ENCODE peak calls at places on chromosomes 12 and 14, in six cellular contexts. O is H54, W is NB4, V is HCT116, L is ovary, H is breast epithelium. Z is an unnamed sample.

GRCh38 chr12:92290016-92290685 is 144.5 kb upstream of the BTG1 start:
- DNase-seq in L (no peak), H (no peak), V (no peak), W (no peak), O (peak; percentile 23), Z (no peak)

GRCh38 chr12:59040043-59040442 is 119.7 kb upstream of the LRIG3 start:
- DNase-seq in V (no peak), W (no peak), O (no peak), L (no peak), H (no peak), Z (no peak)

GRCh38 chr14:21703357-21704339 is 30.0 kb upstream of the OR4E1 start:
- DNase-seq in V (no peak), O (no peak), W (peak; percentile 38), L (no peak), H (no peak), Z (no peak)

GRCh38 chr14:97328743-97329142 is 531.6 kb downstream of the VRK1 start:
- DNase-seq in H (no peak), V (no peak), L (no peak), W (no peak), O (no peak), Z (no peak)

GRCh38 chr12:47828967-47829482 is 9.3 kb upstream of the HDAC7 start:
- DNase-seq in H (peak; percentile 92), V (peak; percentile 41), L (peak; percentile 93), W (peak; percentile 50), O (peak; percentile 64), Z (peak; percentile 41)

GRCh38 chr14:64758025-64758521 is 53.8 kb downstream of the PLEKHG3 start:
- DNase-seq in H (no peak), L (peak; percentile 54), V (no peak), O (no peak), W (no peak), Z (no peak)

GRCh38 chr12:58774731-58775130 is 145.6 kb downstream of the LRIG3 start:
- DNase-seq in W (no peak), V (no peak), L (no peak), O (no peak), H (no peak), Z (no peak)

GRCh38 chr14:38948171-38948570 is 154.9 kb downstream of the SEC23A start:
- DNase-seq in O (no peak), L (no peak), H (no peak), V (no peak), W (no peak), Z (no peak)

GRCh38 chr12:75578546-75578945 is 67.1 kb upstream of the KRR1 start:
- DNase-seq in L (no peak), V (no peak), H (no peak), W (no peak), O (no peak), Z (no peak)

GRCh38 chr14:99564256-99564902 is 39.6 kb downstream of the CCDC85C start:
- DNase-seq in W (no peak), H (peak; percentile 60), V (no peak), O (no peak), L (peak; percentile 72), Z (no peak)

GRCh38 chr12:113259499-113259953 is 38.3 kb downstream of the TPCN1 start:
- DNase-seq in V (no peak), O (no peak), H (peak; percentile 75), W (peak; percentile 32), L (peak; percentile 85), Z (peak; percentile 18)

GRCh38 chr14:56357478-56357877 is 222.1 kb upstream of the TMEM260 start:
- DNase-seq in O (no peak), L (no peak), H (no peak), V (no peak), W (no peak), Z (no peak)

GRCh38 chr12:124543591-124544310 is 23.7 kb downstream of the NCOR2 start:
- DNase-seq in W (no peak), O (no peak), V (no peak), H (no peak), L (no peak), Z (no peak)

GRCh38 chr14:75978249-75978731 is 3.5 kb downstream of the TGFB3 start:
- DNase-seq in W (no peak), V (no peak), O (no peak), L (no peak), H (no peak), Z (no peak)

GRCh38 chr14:76829650-76830421 is 3.6 kb downstream of the LRRC74A start:
- DNase-seq in V (no peak), L (no peak), H (peak; percentile 88), O (no peak), W (no peak), Z (no peak)

GRCh38 chr12:85273411-85274075 is 6.5 kb upstream of the ALX1 start:
- DNase-seq in V (no peak), H (no peak), W (no peak), O (no peak), L (no peak), Z (no peak)

GRCh38 chr12:94571556-94571955 is 78.8 kb downstream of the TMCC3 start:
- DNase-seq in L (peak; percentile 63), H (no peak), W (peak; percentile 21), O (peak; percentile 43), V (peak; percentile 19), Z (no peak)

GRCh38 chr14:68616255-68616902 is 176.5 kb downstream of the ZFP36L1 start:
- DNase-seq in V (peak; percentile 37), O (no peak), L (no peak), H (no peak), W (peak; percentile 27), Z (peak; percentile 23)

GRCh38 chr12:117284160-117284559 is 77.3 kb downstream of the NOS1 start:
- DNase-seq in L (no peak), W (no peak), V (no peak), O (no peak), H (peak; percentile 31), Z (no peak)

GRCh38 chr12:4914720-4915119 is 5.0 kb downstream of the KCNA1 start:
- DNase-seq in O (no peak), W (no peak), V (no peak), H (no peak), L (no peak), Z (no peak)

GRCh38 chr14:35929171-35929570 is 103.0 kb downstream of the BRMS1L start:
- DNase-seq in V (no peak), W (no peak), O (no peak), H (no peak), L (no peak), Z (no peak)

GRCh38 chr14:85532981-85533820 is 3.3 kb downstream of the FLRT2 start:
- DNase-seq in H (peak; percentile 32), V (no peak), O (no peak), W (no peak), L (peak; percentile 84), Z (peak; percentile 9)

GRCh38 chr12:116455540-116456306 is 103.5 kb upstream of the MAP1LC3B2 start:
- DNase-seq in O (peak; percentile 53), W (peak; percentile 32), L (peak; percentile 86), H (peak; percentile 93), V (peak; percentile 85), Z (peak; percentile 49)

GRCh38 chr14:99327050-99327449 is 55.1 kb upstream of the BCL11B start:
- DNase-seq in H (peak; percentile 8), O (no peak), L (peak; percentile 1), V (no peak), W (no peak), Z (no peak)

GRCh38 chr12:6652391-6652790 is 5.2 kb upstream of the ACRBP start:
- DNase-seq in O (no peak), L (peak; percentile 16), V (no peak), W (no peak), H (no peak), Z (no peak)

GRCh38 chr14:20412876-20413784 is at the start of gene TEP1:
- DNase-seq in H (peak; percentile 85), O (peak; percentile 27), L (peak; percentile 89), W (peak; percentile 82), V (peak; percentile 58), Z (peak; percentile 60)
- TF ChIP-seq POLR2A in H (peak; percentile 53), O (peak; percentile 54), L (peak; percentile 68), W (peak; percentile 36), V (no peak), Z (peak; percentile 56)

DNA sequence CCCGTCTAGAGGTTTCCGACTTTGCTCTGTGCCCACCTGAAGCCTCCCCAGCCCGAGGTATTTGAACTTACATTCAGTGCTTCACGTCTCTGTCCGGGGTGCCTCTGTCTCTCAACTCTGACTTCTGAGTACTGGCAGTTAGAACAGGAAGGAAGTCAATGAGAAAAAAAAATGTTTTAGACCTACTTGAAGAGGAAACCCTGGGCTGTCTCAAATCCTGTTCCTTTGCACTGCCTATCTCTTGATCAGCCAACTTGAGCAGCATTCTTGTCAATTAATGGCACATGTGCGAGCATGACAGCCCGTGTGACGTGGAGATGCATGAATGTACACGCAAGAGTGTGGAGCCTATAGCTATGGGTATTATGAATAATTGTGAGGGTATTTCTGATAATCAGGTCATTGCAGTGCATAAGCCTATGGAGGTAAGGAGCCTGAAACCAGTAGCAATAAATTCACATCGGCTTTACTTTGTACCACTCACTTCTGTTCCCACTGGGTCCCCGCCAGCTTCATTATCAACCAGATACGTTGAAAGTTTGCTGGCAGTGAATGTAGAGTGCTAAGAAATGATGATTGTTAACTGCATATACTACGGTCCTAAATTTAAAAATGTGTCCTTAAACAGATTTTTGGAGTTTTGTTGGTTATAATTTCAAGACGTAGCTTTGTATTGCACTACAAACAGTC is at the start of gene ARHGDIB:
- DNase-seq in L (no peak), O (no peak), H (peak; percentile 39), W (peak; percentile 95), V (no peak), Z (peak; percentile 85)
- TF ChIP-seq POLR2A in L (no peak), O (no peak), H (no peak), W (peak; percentile 72), V (no peak), Z (peak; percentile 86)

GRCh38 chr12:57722716-57723629 is 15.6 kb downstream of the AGAP2 start:
- DNase-seq in V (no peak), W (no peak), O (no peak), L (no peak), H (peak; percentile 12), Z (no peak)
- TF ChIP-seq POLR2A in V (no peak), W (no peak), O (no peak), L (no peak), H (no peak), Z (no peak)

DNA sequence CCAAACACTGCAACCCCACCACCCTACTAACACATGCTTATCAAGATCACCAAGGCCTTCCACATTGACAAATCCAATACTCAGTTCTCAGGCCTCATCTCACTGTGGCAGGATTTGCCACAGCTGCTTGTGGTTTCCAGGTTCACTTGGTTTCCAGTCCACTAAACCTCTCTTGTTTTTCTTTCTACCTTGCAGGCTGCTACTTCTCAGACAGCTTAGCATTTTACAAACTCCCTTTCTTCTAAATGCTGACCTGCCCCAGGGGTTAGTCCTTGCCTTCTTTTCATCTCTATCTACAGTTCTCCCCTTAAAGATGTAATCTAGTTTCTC is 84.1 kb downstream of the BCAT1 start:
- DNase-seq in W (no peak), V (no peak), L (no peak), O (no peak), H (no peak), Z (no peak)
- TF ChIP-seq POLR2A in W (no peak), V (no peak), L (no peak), O (no peak), H (no peak), Z (no peak)

GRCh38 chr12:122208073-122208820 is 4.7 kb downstream of the B3GNT4 start:
- DNase-seq in H (no peak), O (no peak), W (no peak), L (peak; percentile 27), V (no peak), Z (no peak)
- TF ChIP-seq POLR2A in H (no peak), O (no peak), W (no peak), L (no peak), V (no peak), Z (no peak)

Z was measured in erythroblast.